ENCODE peak calls at places on chromosomes 3 and 15, in nine cellular contexts. One of them, this sample, is unnamed.

GRCh38 chr15:58748787-58749531 is 548 bp downstream of the ADAM10 start:
- DNase-seq in colonic mucosa: peak
- DNase-seq in CD4-positive, alpha-beta T cell: peak
- DNase-seq in heart right ventricle: peak
- DNase-seq in dorsolateral prefrontal cortex: peak
- DNase-seq in HL-60: no peak
- DNase-seq in breast epithelium: peak
- DNase-seq in psoas muscle: peak
- DNase-seq in tibial artery: peak
- DNase-seq in this sample: no peak

GRCh38 chr3:19947549-19948071 is 713 bp downstream of the RAB5A start:
- DNase-seq in breast epithelium: peak
- DNase-seq in CD4-positive, alpha-beta T cell: peak
- DNase-seq in HL-60: peak
- DNase-seq in psoas muscle: no peak
- DNase-seq in dorsolateral prefrontal cortex: peak
- DNase-seq in tibial artery: peak
- DNase-seq in heart right ventricle: peak
- DNase-seq in colonic mucosa: peak
- DNase-seq in this sample: peak

GRCh38 chr15:61063875-61064320 is 165.2 kb downstream of the RORA start:
- DNase-seq in HL-60: no peak
- DNase-seq in psoas muscle: no peak
- DNase-seq in tibial artery: no peak
- DNase-seq in heart right ventricle: no peak
- DNase-seq in breast epithelium: no peak
- DNase-seq in colonic mucosa: peak
- DNase-seq in CD4-positive, alpha-beta T cell: no peak
- DNase-seq in dorsolateral prefrontal cortex: peak
- DNase-seq in this sample: peak

GRCh38 chr3:76554717-76555116 is 485.2 kb upstream of the ROBO2 start:
- DNase-seq in dorsolateral prefrontal cortex: no peak
- DNase-seq in breast epithelium: no peak
- DNase-seq in HL-60: no peak
- DNase-seq in psoas muscle: no peak
- DNase-seq in tibial artery: no peak
- DNase-seq in colonic mucosa: no peak
- DNase-seq in heart right ventricle: no peak
- DNase-seq in CD4-positive, alpha-beta T cell: no peak
- DNase-seq in this sample: no peak

GRCh38 chr3:78757734-78758133 is 1010.1 kb downstream of the ROBO1 start:
- DNase-seq in colonic mucosa: no peak
- DNase-seq in breast epithelium: no peak
- DNase-seq in tibial artery: no peak
- DNase-seq in HL-60: no peak
- DNase-seq in dorsolateral prefrontal cortex: no peak
- DNase-seq in heart right ventricle: no peak
- DNase-seq in CD4-positive, alpha-beta T cell: no peak
- DNase-seq in psoas muscle: no peak
- DNase-seq in this sample: no peak

GRCh38 chr15:94070341-94071275 is 160.8 kb upstream of the MCTP2 start:
- DNase-seq in psoas muscle: no peak
- DNase-seq in dorsolateral prefrontal cortex: no peak
- DNase-seq in heart right ventricle: no peak
- DNase-seq in CD4-positive, alpha-beta T cell: no peak
- DNase-seq in HL-60: peak
- DNase-seq in colonic mucosa: peak
- DNase-seq in tibial artery: no peak
- DNase-seq in breast epithelium: no peak
- DNase-seq in this sample: no peak

GRCh38 chr3:24300949-24301348 is 193.7 kb downstream of the THRB start:
- DNase-seq in psoas muscle: no peak
- DNase-seq in dorsolateral prefrontal cortex: no peak
- DNase-seq in breast epithelium: no peak
- DNase-seq in heart right ventricle: no peak
- DNase-seq in HL-60: no peak
- DNase-seq in CD4-positive, alpha-beta T cell: no peak
- DNase-seq in tibial artery: no peak
- DNase-seq in colonic mucosa: no peak
- DNase-seq in this sample: no peak

GRCh38 chr3:71910107-71910506 is 125.2 kb upstream of the PROK2 start:
- DNase-seq in CD4-positive, alpha-beta T cell: no peak
- DNase-seq in colonic mucosa: no peak
- DNase-seq in dorsolateral prefrontal cortex: no peak
- DNase-seq in psoas muscle: no peak
- DNase-seq in tibial artery: no peak
- DNase-seq in breast epithelium: no peak
- DNase-seq in heart right ventricle: no peak
- DNase-seq in HL-60: no peak
- DNase-seq in this sample: no peak

GRCh38 chr15:68608206-68608843 is 29.5 kb downstream of the CORO2B start:
- DNase-seq in HL-60: no peak
- DNase-seq in colonic mucosa: peak
- DNase-seq in psoas muscle: peak
- DNase-seq in breast epithelium: no peak
- DNase-seq in tibial artery: peak
- DNase-seq in dorsolateral prefrontal cortex: no peak
- DNase-seq in CD4-positive, alpha-beta T cell: no peak
- DNase-seq in heart right ventricle: peak
- DNase-seq in this sample: no peak

GRCh38 chr3:125602752-125603649 is 7.7 kb upstream of the OSBPL11 start:
- DNase-seq in heart right ventricle: no peak
- DNase-seq in breast epithelium: no peak
- DNase-seq in dorsolateral prefrontal cortex: no peak
- DNase-seq in psoas muscle: no peak
- DNase-seq in colonic mucosa: no peak
- DNase-seq in HL-60: no peak
- DNase-seq in CD4-positive, alpha-beta T cell: no peak
- DNase-seq in tibial artery: no peak
- DNase-seq in this sample: peak

GRCh38 chr3:107680698-107681097 is 157.9 kb downstream of the BBX start:
- DNase-seq in dorsolateral prefrontal cortex: no peak
- DNase-seq in breast epithelium: no peak
- DNase-seq in HL-60: no peak
- DNase-seq in CD4-positive, alpha-beta T cell: no peak
- DNase-seq in psoas muscle: no peak
- DNase-seq in colonic mucosa: no peak
- DNase-seq in tibial artery: no peak
- DNase-seq in heart right ventricle: no peak
- DNase-seq in this sample: no peak

GRCh38 chr15:65414841-65415621 is 7.7 kb downstream of the IGDCC4 start:
- DNase-seq in breast epithelium: no peak
- DNase-seq in CD4-positive, alpha-beta T cell: no peak
- DNase-seq in HL-60: no peak
- DNase-seq in psoas muscle: peak
- DNase-seq in colonic mucosa: no peak
- DNase-seq in dorsolateral prefrontal cortex: no peak
- DNase-seq in tibial artery: no peak
- DNase-seq in heart right ventricle: no peak
- DNase-seq in this sample: no peak

GRCh38 chr15:90219421-90220141 is 14.2 kb downstream of the CIB1 start:
- DNase-seq in dorsolateral prefrontal cortex: no peak
- DNase-seq in CD4-positive, alpha-beta T cell: peak
- DNase-seq in breast epithelium: no peak
- DNase-seq in psoas muscle: peak
- DNase-seq in HL-60: no peak
- DNase-seq in heart right ventricle: no peak
- DNase-seq in tibial artery: no peak
- DNase-seq in colonic mucosa: no peak
- DNase-seq in this sample: no peak

GRCh38 chr3:141796436-141797166 is 33.4 kb downstream of the GRK7 start:
- DNase-seq in colonic mucosa: peak
- DNase-seq in breast epithelium: no peak
- DNase-seq in psoas muscle: no peak
- DNase-seq in CD4-positive, alpha-beta T cell: peak
- DNase-seq in HL-60: peak
- DNase-seq in tibial artery: no peak
- DNase-seq in heart right ventricle: no peak
- DNase-seq in dorsolateral prefrontal cortex: no peak
- DNase-seq in this sample: no peak

DNA sequence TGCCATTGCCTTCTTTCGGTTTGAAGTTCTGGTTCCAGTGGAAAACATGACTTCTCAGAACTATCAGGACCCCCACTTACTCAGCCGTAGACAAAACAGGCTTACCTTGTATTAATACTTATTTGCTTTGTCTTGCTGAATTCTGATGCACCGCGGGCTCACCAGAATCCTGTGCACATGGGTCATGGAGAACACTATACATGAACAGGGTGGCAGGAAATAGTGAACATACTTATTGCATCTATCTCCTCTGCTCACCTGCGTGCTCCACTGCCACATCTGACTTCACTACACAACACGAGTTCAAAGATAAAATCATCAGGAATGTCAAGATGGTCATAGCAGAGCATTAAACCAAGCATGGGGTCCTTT is 10.7 kb upstream of the MAPK6 start:
- DNase-seq in dorsolateral prefrontal cortex: no peak
- DNase-seq in breast epithelium: no peak
- DNase-seq in colonic mucosa: no peak
- DNase-seq in tibial artery: no peak
- DNase-seq in heart right ventricle: no peak
- DNase-seq in CD4-positive, alpha-beta T cell: no peak
- DNase-seq in HL-60: no peak
- DNase-seq in psoas muscle: no peak
- DNase-seq in this sample: no peak
- H3K27ac ChIP-seq in dorsolateral prefrontal cortex: no peak
- H3K27ac ChIP-seq in breast epithelium: peak
- H3K27ac ChIP-seq in colonic mucosa: no peak
- H3K27ac ChIP-seq in tibial artery: no peak
- H3K27ac ChIP-seq in heart right ventricle: no peak
- H3K27ac ChIP-seq in CD4-positive, alpha-beta T cell: no peak
- H3K27ac ChIP-seq in HL-60: no peak
- H3K27ac ChIP-seq in psoas muscle: no peak
- H3K27ac ChIP-seq in this sample: no peak

GRCh38 chr3:183435701-183436100 is 7.3 kb upstream of the MCF2L2 start:
- DNase-seq in dorsolateral prefrontal cortex: no peak
- DNase-seq in heart right ventricle: no peak
- DNase-seq in HL-60: no peak
- DNase-seq in breast epithelium: no peak
- DNase-seq in tibial artery: no peak
- DNase-seq in CD4-positive, alpha-beta T cell: no peak
- DNase-seq in colonic mucosa: no peak
- DNase-seq in psoas muscle: no peak
- DNase-seq in this sample: no peak
- TF ChIP-seq CTCF in dorsolateral prefrontal cortex: no peak
- TF ChIP-seq CTCF in heart right ventricle: no peak
- TF ChIP-seq CTCF in HL-60: no peak
- TF ChIP-seq CTCF in breast epithelium: no peak
- TF ChIP-seq CTCF in tibial artery: no peak
- TF ChIP-seq CTCF in CD4-positive, alpha-beta T cell: no peak
- TF ChIP-seq CTCF in colonic mucosa: no peak
- TF ChIP-seq CTCF in psoas muscle: no peak
- TF ChIP-seq CTCF in this sample: no peak

DNA sequence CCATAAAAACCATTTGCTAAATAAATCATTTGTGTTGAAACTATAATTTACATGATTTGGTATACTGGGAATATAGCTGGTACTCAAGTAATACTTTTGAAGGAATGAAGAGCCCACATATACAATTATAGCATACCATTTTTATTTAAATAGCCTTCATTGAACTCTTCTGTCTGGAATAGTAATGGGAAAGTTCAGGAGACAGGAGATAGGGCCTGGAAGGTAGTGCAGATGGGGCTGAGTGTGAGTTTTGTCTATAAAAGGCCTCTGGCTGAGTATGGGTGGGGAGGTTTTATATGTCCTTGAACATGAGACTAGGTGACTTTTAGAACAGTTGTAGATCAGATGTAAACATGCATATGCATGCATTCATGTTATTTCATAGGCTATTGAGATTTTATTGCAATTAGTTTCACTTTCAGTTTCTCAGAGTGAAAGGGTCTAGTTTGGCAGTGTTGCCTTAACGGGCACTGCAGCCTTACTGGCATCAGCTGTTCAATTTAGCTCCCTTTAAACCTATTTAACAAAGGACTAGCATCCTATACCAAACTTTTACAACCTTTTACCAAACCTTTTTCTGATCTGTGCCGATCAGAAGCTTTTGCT is 27.2 kb downstream of the CGGBP1 start:
- DNase-seq in heart right ventricle: no peak
- DNase-seq in breast epithelium: no peak
- DNase-seq in HL-60: no peak
- DNase-seq in colonic mucosa: no peak
- DNase-seq in dorsolateral prefrontal cortex: no peak
- DNase-seq in tibial artery: no peak
- DNase-seq in psoas muscle: no peak
- DNase-seq in CD4-positive, alpha-beta T cell: no peak
- DNase-seq in this sample: peak
- H3K27ac ChIP-seq in heart right ventricle: peak
- H3K27ac ChIP-seq in breast epithelium: peak
- H3K27ac ChIP-seq in HL-60: peak
- H3K27ac ChIP-seq in colonic mucosa: no peak
- H3K27ac ChIP-seq in dorsolateral prefrontal cortex: no peak
- H3K27ac ChIP-seq in tibial artery: peak
- H3K27ac ChIP-seq in psoas muscle: peak
- H3K27ac ChIP-seq in CD4-positive, alpha-beta T cell: peak
- H3K27ac ChIP-seq in this sample: no peak

GRCh38 chr3:130537609-130538304 is 20.8 kb downstream of the COL6A6 start:
- DNase-seq in tibial artery: no peak
- DNase-seq in psoas muscle: no peak
- DNase-seq in heart right ventricle: no peak
- DNase-seq in breast epithelium: no peak
- DNase-seq in CD4-positive, alpha-beta T cell: no peak
- DNase-seq in dorsolateral prefrontal cortex: no peak
- DNase-seq in HL-60: no peak
- DNase-seq in colonic mucosa: no peak
- DNase-seq in this sample: no peak

GRCh38 chr3:130546920-130547679 is 30.1 kb downstream of the COL6A6 start:
- DNase-seq in CD4-positive, alpha-beta T cell: no peak
- DNase-seq in psoas muscle: no peak
- DNase-seq in heart right ventricle: no peak
- DNase-seq in colonic mucosa: no peak
- DNase-seq in HL-60: no peak
- DNase-seq in dorsolateral prefrontal cortex: no peak
- DNase-seq in breast epithelium: no peak
- DNase-seq in tibial artery: no peak
- DNase-seq in this sample: no peak

GRCh38 chr3:130539005-130539404 is 22.0 kb downstream of the COL6A6 start:
- DNase-seq in colonic mucosa: peak
- DNase-seq in HL-60: no peak
- DNase-seq in psoas muscle: no peak
- DNase-seq in heart right ventricle: no peak
- DNase-seq in dorsolateral prefrontal cortex: no peak
- DNase-seq in tibial artery: no peak
- DNase-seq in breast epithelium: no peak
- DNase-seq in CD4-positive, alpha-beta T cell: peak
- DNase-seq in this sample: peak

GRCh38 chr3:130548356-130548755 is 31.4 kb downstream of the COL6A6 start:
- DNase-seq in dorsolateral prefrontal cortex: no peak
- DNase-seq in HL-60: no peak
- DNase-seq in CD4-positive, alpha-beta T cell: no peak
- DNase-seq in psoas muscle: no peak
- DNase-seq in tibial artery: no peak
- DNase-seq in heart right ventricle: no peak
- DNase-seq in colonic mucosa: no peak
- DNase-seq in breast epithelium: no peak
- DNase-seq in this sample: no peak

DNA sequence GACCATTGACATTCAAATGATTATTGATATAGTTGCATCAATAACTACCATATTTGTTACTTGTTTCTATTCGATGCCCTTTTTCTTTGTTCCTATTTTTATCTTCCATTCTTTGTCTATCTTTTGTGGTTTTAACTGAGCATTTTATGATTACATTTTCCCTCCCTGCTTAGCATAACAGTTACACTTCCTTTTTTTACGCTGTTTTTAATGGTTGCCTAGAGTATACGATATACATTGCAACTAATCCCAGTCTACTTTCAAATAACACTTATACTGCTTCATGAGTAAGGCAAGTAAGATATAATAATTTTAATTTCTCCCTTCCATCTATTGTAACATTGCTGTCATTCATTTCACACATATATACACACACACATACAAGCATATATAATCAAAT is 26.3 kb downstream of the COL6A6 start:
- DNase-seq in dorsolateral prefrontal cortex: no peak
- DNase-seq in CD4-positive, alpha-beta T cell: no peak
- DNase-seq in breast epithelium: no peak
- DNase-seq in HL-60: no peak
- DNase-seq in colonic mucosa: no peak
- DNase-seq in psoas muscle: no peak
- DNase-seq in heart right ventricle: no peak
- DNase-seq in tibial artery: no peak
- DNase-seq in this sample: no peak
- TF ChIP-seq CTCF in dorsolateral prefrontal cortex: no peak
- TF ChIP-seq CTCF in CD4-positive, alpha-beta T cell: no peak
- TF ChIP-seq CTCF in breast epithelium: no peak
- TF ChIP-seq CTCF in HL-60: no peak
- TF ChIP-seq CTCF in colonic mucosa: no peak
- TF ChIP-seq CTCF in psoas muscle: no peak
- TF ChIP-seq CTCF in heart right ventricle: no peak
- TF ChIP-seq CTCF in tibial artery: no peak
- TF ChIP-seq CTCF in this sample: no peak